ENCODE peak calls at places on chromosomes 3 and 15, in five cellular contexts. One of them, this sample, is unnamed.

GRCh38 chr15:38636597-38636996 is 72.0 kb upstream of the RASGRP1 start:
- DNase-seq in IMR-90: no peak
- DNase-seq in heart right ventricle: no peak
- DNase-seq in activated CD8-positive, alpha-beta T cell treated with anti-CD3 and anti-CD28 coated beads for 36 hours: no peak
- DNase-seq in CD8-positive, alpha-beta T cell: no peak
- DNase-seq in this sample: no peak

GRCh38 chr3:62329970-62330369 is 43.4 kb downstream of the FEZF2 start:
- DNase-seq in IMR-90: no peak
- DNase-seq in heart right ventricle: no peak
- DNase-seq in CD8-positive, alpha-beta T cell: no peak
- DNase-seq in activated CD8-positive, alpha-beta T cell treated with anti-CD3 and anti-CD28 coated beads for 36 hours: no peak
- DNase-seq in this sample: no peak

GRCh38 chr3:136994772-136995516 is 37.2 kb downstream of the IL20RB start:
- DNase-seq in heart right ventricle: peak
- DNase-seq in activated CD8-positive, alpha-beta T cell treated with anti-CD3 and anti-CD28 coated beads for 36 hours: peak
- DNase-seq in IMR-90: peak
- DNase-seq in CD8-positive, alpha-beta T cell: no peak
- DNase-seq in this sample: no peak

GRCh38 chr3:56453027-56453426 is 15.2 kb downstream of the ERC2 start:
- DNase-seq in heart right ventricle: no peak
- DNase-seq in CD8-positive, alpha-beta T cell: no peak
- DNase-seq in IMR-90: no peak
- DNase-seq in activated CD8-positive, alpha-beta T cell treated with anti-CD3 and anti-CD28 coated beads for 36 hours: no peak
- DNase-seq in this sample: no peak

GRCh38 chr15:66714543-66714981 is 12.5 kb downstream of the SMAD6 start:
- DNase-seq in activated CD8-positive, alpha-beta T cell treated with anti-CD3 and anti-CD28 coated beads for 36 hours: no peak
- DNase-seq in heart right ventricle: no peak
- DNase-seq in CD8-positive, alpha-beta T cell: no peak
- DNase-seq in IMR-90: peak
- DNase-seq in this sample: no peak

GRCh38 chr3:132256984-132257383 is 60.2 kb upstream of the ACP3 start:
- DNase-seq in heart right ventricle: no peak
- DNase-seq in activated CD8-positive, alpha-beta T cell treated with anti-CD3 and anti-CD28 coated beads for 36 hours: no peak
- DNase-seq in IMR-90: peak
- DNase-seq in CD8-positive, alpha-beta T cell: no peak
- DNase-seq in this sample: peak

GRCh38 chr3:123002100-123002748 is 25.3 kb downstream of the SEMA5B start:
- DNase-seq in heart right ventricle: no peak
- DNase-seq in activated CD8-positive, alpha-beta T cell treated with anti-CD3 and anti-CD28 coated beads for 36 hours: no peak
- DNase-seq in IMR-90: no peak
- DNase-seq in CD8-positive, alpha-beta T cell: no peak
- DNase-seq in this sample: no peak

GRCh38 chr3:157127831-157128767 is 31.8 kb downstream of the CCNL1 start:
- DNase-seq in activated CD8-positive, alpha-beta T cell treated with anti-CD3 and anti-CD28 coated beads for 36 hours: peak
- DNase-seq in heart right ventricle: peak
- DNase-seq in IMR-90: peak
- DNase-seq in CD8-positive, alpha-beta T cell: peak
- DNase-seq in this sample: no peak

GRCh38 chr15:99076109-99076508 is 28.8 kb upstream of the SYNM start:
- DNase-seq in activated CD8-positive, alpha-beta T cell treated with anti-CD3 and anti-CD28 coated beads for 36 hours: no peak
- DNase-seq in CD8-positive, alpha-beta T cell: no peak
- DNase-seq in IMR-90: no peak
- DNase-seq in heart right ventricle: no peak
- DNase-seq in this sample: no peak

GRCh38 chr15:73931441-73931840 is 5.2 kb downstream of the LOXL1 start:
- DNase-seq in heart right ventricle: no peak
- DNase-seq in IMR-90: no peak
- DNase-seq in CD8-positive, alpha-beta T cell: no peak
- DNase-seq in activated CD8-positive, alpha-beta T cell treated with anti-CD3 and anti-CD28 coated beads for 36 hours: no peak
- DNase-seq in this sample: no peak

DNA sequence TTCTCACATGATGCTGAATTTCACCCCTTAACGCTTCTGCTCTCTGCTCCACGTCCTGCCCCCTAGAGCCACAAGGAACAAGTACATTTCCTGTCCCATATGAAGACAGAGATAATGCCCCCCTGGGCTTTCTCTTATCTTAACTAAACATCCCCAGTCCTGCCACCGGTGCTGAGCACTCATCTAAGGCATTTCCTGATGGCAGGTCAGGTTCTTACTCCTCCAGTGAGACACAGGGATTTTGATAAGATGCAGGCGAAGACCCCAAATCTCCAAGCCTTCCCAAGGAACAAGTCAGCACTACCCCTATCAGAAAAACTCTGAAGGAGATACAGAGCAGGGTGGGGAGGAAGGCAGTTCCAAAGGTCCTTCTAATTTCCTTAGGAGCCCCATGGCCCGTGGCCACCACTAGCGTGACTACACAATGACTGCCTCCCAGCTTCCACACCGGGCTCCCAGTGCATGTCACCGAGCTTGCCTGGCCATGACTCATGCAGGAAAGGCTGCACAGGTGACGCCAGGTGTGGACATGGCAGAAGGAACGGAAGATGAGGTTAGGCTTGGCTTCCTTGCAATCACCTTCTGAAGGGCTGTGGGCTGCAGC is 152.9 kb downstream of the XXYLT1 start:
- DNase-seq in activated CD8-positive, alpha-beta T cell treated with anti-CD3 and anti-CD28 coated beads for 36 hours: no peak
- DNase-seq in CD8-positive, alpha-beta T cell: no peak
- DNase-seq in IMR-90: peak
- DNase-seq in heart right ventricle: no peak
- DNase-seq in this sample: no peak
- TF ChIP-seq CTCF in activated CD8-positive, alpha-beta T cell treated with anti-CD3 and anti-CD28 coated beads for 36 hours: no peak
- TF ChIP-seq CTCF in CD8-positive, alpha-beta T cell: no peak
- TF ChIP-seq CTCF in IMR-90: peak
- TF ChIP-seq CTCF in heart right ventricle: peak
- TF ChIP-seq CTCF in this sample: peak

GRCh38 chr3:20181276-20181675 is 4.7 kb downstream of the SGO1 start:
- DNase-seq in heart right ventricle: no peak
- DNase-seq in activated CD8-positive, alpha-beta T cell treated with anti-CD3 and anti-CD28 coated beads for 36 hours: no peak
- DNase-seq in IMR-90: no peak
- DNase-seq in CD8-positive, alpha-beta T cell: no peak
- DNase-seq in this sample: no peak

GRCh38 chr3:20182206-20182605 is 3.8 kb downstream of the SGO1 start:
- DNase-seq in CD8-positive, alpha-beta T cell: no peak
- DNase-seq in activated CD8-positive, alpha-beta T cell treated with anti-CD3 and anti-CD28 coated beads for 36 hours: no peak
- DNase-seq in heart right ventricle: no peak
- DNase-seq in IMR-90: no peak
- DNase-seq in this sample: no peak

GRCh38 chr3:20185364-20185732 is 658 bp downstream of the SGO1 start:
- DNase-seq in IMR-90: peak
- DNase-seq in activated CD8-positive, alpha-beta T cell treated with anti-CD3 and anti-CD28 coated beads for 36 hours: peak
- DNase-seq in CD8-positive, alpha-beta T cell: no peak
- DNase-seq in heart right ventricle: no peak
- DNase-seq in this sample: no peak

GRCh38 chr3:20186600-20187004 is 596 bp upstream of the SGO1 start:
- DNase-seq in heart right ventricle: no peak
- DNase-seq in activated CD8-positive, alpha-beta T cell treated with anti-CD3 and anti-CD28 coated beads for 36 hours: no peak
- DNase-seq in CD8-positive, alpha-beta T cell: no peak
- DNase-seq in IMR-90: no peak
- DNase-seq in this sample: no peak

DNA sequence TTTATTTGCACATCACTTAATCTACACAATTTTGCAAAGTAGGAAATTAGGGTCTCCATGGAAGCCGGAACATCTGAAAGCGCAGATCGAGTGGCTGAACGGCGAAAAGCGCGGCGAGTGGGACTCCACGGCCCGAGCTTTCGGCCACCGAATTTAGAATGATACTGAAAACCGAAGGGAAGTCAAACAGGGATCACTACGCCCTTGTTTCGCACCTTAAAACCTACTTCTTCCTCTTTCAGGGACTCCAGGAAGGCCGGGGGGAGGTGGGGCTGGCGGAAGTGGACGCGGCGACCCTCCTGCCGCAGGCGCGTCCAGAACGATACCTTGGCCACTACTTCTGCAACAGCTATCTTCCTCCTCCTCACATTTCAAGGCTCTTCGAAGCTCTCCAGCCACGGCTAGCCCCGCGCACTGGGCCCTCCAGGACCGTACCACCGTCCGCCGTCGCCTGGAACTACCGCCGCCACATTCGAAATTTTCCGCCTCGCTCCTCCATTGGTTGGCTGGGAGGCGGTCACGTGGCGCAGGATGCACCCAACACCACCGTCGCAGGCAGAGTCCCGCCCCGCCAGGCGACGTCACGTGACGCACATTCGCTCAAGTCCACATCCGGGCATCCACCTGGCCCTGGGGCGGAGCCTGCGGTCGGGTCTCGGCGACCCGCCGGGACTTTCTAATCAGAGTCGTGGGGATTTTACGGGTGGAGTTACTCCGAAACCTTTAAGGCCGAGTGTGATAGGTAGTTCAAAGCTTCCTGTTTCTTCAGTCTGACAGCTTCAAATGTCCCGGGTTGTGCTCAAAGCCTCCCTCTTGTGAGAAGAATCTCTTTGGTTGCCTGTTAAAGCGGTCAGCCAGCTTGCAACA is at the start of gene SGO1:
- DNase-seq in IMR-90: peak
- DNase-seq in heart right ventricle: peak
- DNase-seq in CD8-positive, alpha-beta T cell: peak
- DNase-seq in activated CD8-positive, alpha-beta T cell treated with anti-CD3 and anti-CD28 coated beads for 36 hours: peak
- DNase-seq in this sample: peak
- TF ChIP-seq CTCF in IMR-90: no peak
- TF ChIP-seq CTCF in heart right ventricle: no peak
- TF ChIP-seq CTCF in CD8-positive, alpha-beta T cell: no peak
- TF ChIP-seq CTCF in activated CD8-positive, alpha-beta T cell treated with anti-CD3 and anti-CD28 coated beads for 36 hours: no peak
- TF ChIP-seq CTCF in this sample: no peak

GRCh38 chr3:32399030-32399620 is 7.5 kb downstream of the CMTM7 start:
- DNase-seq in IMR-90: peak
- DNase-seq in heart right ventricle: no peak
- DNase-seq in activated CD8-positive, alpha-beta T cell treated with anti-CD3 and anti-CD28 coated beads for 36 hours: peak
- DNase-seq in CD8-positive, alpha-beta T cell: no peak
- DNase-seq in this sample: no peak
- TF ChIP-seq CTCF in IMR-90: peak
- TF ChIP-seq CTCF in heart right ventricle: peak
- TF ChIP-seq CTCF in activated CD8-positive, alpha-beta T cell treated with anti-CD3 and anti-CD28 coated beads for 36 hours: peak
- TF ChIP-seq CTCF in CD8-positive, alpha-beta T cell: peak
- TF ChIP-seq CTCF in this sample: peak

GRCh38 chr15:42933886-42934667 is 13.5 kb upstream of the TTBK2 start:
- DNase-seq in CD8-positive, alpha-beta T cell: no peak
- DNase-seq in IMR-90: peak
- DNase-seq in heart right ventricle: no peak
- DNase-seq in activated CD8-positive, alpha-beta T cell treated with anti-CD3 and anti-CD28 coated beads for 36 hours: no peak
- DNase-seq in this sample: no peak
- TF ChIP-seq CTCF in CD8-positive, alpha-beta T cell: no peak
- TF ChIP-seq CTCF in IMR-90: no peak
- TF ChIP-seq CTCF in heart right ventricle: no peak
- TF ChIP-seq CTCF in activated CD8-positive, alpha-beta T cell treated with anti-CD3 and anti-CD28 coated beads for 36 hours: no peak
- TF ChIP-seq CTCF in this sample: no peak

GRCh38 chr3:32384938-32385337 is 6.7 kb upstream of the CMTM7 start:
- DNase-seq in IMR-90: peak
- DNase-seq in activated CD8-positive, alpha-beta T cell treated with anti-CD3 and anti-CD28 coated beads for 36 hours: no peak
- DNase-seq in CD8-positive, alpha-beta T cell: no peak
- DNase-seq in heart right ventricle: no peak
- DNase-seq in this sample: no peak

GRCh38 chr3:32391643-32392529 is at the start of gene CMTM7:
- DNase-seq in CD8-positive, alpha-beta T cell: peak
- DNase-seq in IMR-90: peak
- DNase-seq in activated CD8-positive, alpha-beta T cell treated with anti-CD3 and anti-CD28 coated beads for 36 hours: peak
- DNase-seq in heart right ventricle: peak
- DNase-seq in this sample: peak

GRCh38 chr3:32392530-32393302 is 1.1 kb downstream of the CMTM7 start:
- DNase-seq in activated CD8-positive, alpha-beta T cell treated with anti-CD3 and anti-CD28 coated beads for 36 hours: peak
- DNase-seq in CD8-positive, alpha-beta T cell: no peak
- DNase-seq in IMR-90: peak
- DNase-seq in heart right ventricle: peak
- DNase-seq in this sample: no peak

GRCh38 chr3:32383136-32383711 is 8.4 kb upstream of the CMTM7 start:
- DNase-seq in heart right ventricle: no peak
- DNase-seq in IMR-90: no peak
- DNase-seq in activated CD8-positive, alpha-beta T cell treated with anti-CD3 and anti-CD28 coated beads for 36 hours: no peak
- DNase-seq in CD8-positive, alpha-beta T cell: no peak
- DNase-seq in this sample: no peak

DNA sequence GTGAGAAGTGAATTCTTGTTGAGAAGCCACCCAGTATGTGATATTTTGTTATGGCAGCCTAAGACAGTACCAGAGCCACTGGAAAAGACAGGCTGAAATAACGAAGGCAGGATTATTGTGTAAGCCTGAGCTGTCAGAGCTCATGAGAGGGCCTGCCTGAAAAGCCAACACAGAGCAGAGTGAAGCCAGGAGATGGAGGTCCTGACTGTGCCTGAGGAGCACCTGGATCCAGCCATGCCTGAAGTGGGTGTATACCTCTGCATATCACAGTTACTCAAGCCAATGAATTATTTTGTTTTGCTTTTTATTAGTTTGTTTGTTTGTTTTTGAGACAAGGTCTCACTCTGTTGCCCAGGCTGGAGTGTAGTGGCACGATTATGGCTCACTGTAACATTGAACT is 4.1 kb upstream of the CMTM7 start:
- DNase-seq in heart right ventricle: no peak
- DNase-seq in IMR-90: no peak
- DNase-seq in CD8-positive, alpha-beta T cell: no peak
- DNase-seq in activated CD8-positive, alpha-beta T cell treated with anti-CD3 and anti-CD28 coated beads for 36 hours: no peak
- DNase-seq in this sample: no peak
- TF ChIP-seq CTCF in heart right ventricle: no peak
- TF ChIP-seq CTCF in IMR-90: no peak
- TF ChIP-seq CTCF in CD8-positive, alpha-beta T cell: no peak
- TF ChIP-seq CTCF in activated CD8-positive, alpha-beta T cell treated with anti-CD3 and anti-CD28 coated beads for 36 hours: no peak
- TF ChIP-seq CTCF in this sample: no peak

GRCh38 chr3:128787256-128788253 is 61.6 kb downstream of the RAB7A start:
- DNase-seq in heart right ventricle: no peak
- DNase-seq in IMR-90: peak
- DNase-seq in activated CD8-positive, alpha-beta T cell treated with anti-CD3 and anti-CD28 coated beads for 36 hours: peak
- DNase-seq in CD8-positive, alpha-beta T cell: no peak
- DNase-seq in this sample: peak
- TF ChIP-seq CTCF in heart right ventricle: peak
- TF ChIP-seq CTCF in IMR-90: peak
- TF ChIP-seq CTCF in activated CD8-positive, alpha-beta T cell treated with anti-CD3 and anti-CD28 coated beads for 36 hours: peak
- TF ChIP-seq CTCF in CD8-positive, alpha-beta T cell: peak
- TF ChIP-seq CTCF in this sample: peak